ENCODE peak calls at places on chromosomes 11 and 22, in nine cellular contexts. One of them, this sample, is unnamed.

GRCh38 chr11:78022397-78023396 is at the start of gene KCTD14:
- DNase-seq in endodermal cell: peak
- DNase-seq in suprapubic skin: no peak
- DNase-seq in choroid plexus epithelial cell: no peak
- DNase-seq in HS-5: no peak
- DNase-seq in activated T-cell treated with anti-CD3 and anti-CD28 coated beads for 24 hours: no peak
- DNase-seq in GDM1: no peak
- DNase-seq in nephron progenitor cell: peak
- DNase-seq in smooth muscle cell of the brain vasculature: no peak
- DNase-seq in this sample: no peak

GRCh38 chr22:49331223-49331815 is 496.4 kb downstream of the BRD1 start:
- DNase-seq in activated T-cell treated with anti-CD3 and anti-CD28 coated beads for 24 hours: no peak
- DNase-seq in smooth muscle cell of the brain vasculature: no peak
- DNase-seq in endodermal cell: peak
- DNase-seq in HS-5: no peak
- DNase-seq in suprapubic skin: peak
- DNase-seq in choroid plexus epithelial cell: no peak
- DNase-seq in nephron progenitor cell: no peak
- DNase-seq in GDM1: no peak
- DNase-seq in this sample: no peak

GRCh38 chr11:44955019-44955738 is 4.5 kb upstream of the TP53I11 start:
- DNase-seq in HS-5: peak
- DNase-seq in suprapubic skin: no peak
- DNase-seq in activated T-cell treated with anti-CD3 and anti-CD28 coated beads for 24 hours: no peak
- DNase-seq in choroid plexus epithelial cell: peak
- DNase-seq in smooth muscle cell of the brain vasculature: peak
- DNase-seq in GDM1: peak
- DNase-seq in endodermal cell: no peak
- DNase-seq in nephron progenitor cell: no peak
- DNase-seq in this sample: no peak

GRCh38 chr22:22939537-22940368 is 52.1 kb downstream of the IGLL5 start:
- DNase-seq in activated T-cell treated with anti-CD3 and anti-CD28 coated beads for 24 hours: no peak
- DNase-seq in HS-5: no peak
- DNase-seq in GDM1: no peak
- DNase-seq in suprapubic skin: peak
- DNase-seq in nephron progenitor cell: no peak
- DNase-seq in smooth muscle cell of the brain vasculature: no peak
- DNase-seq in endodermal cell: peak
- DNase-seq in choroid plexus epithelial cell: no peak
- DNase-seq in this sample: no peak

GRCh38 chr11:133228406-133229330 is 303.6 kb downstream of the OPCML start:
- DNase-seq in HS-5: no peak
- DNase-seq in smooth muscle cell of the brain vasculature: no peak
- DNase-seq in activated T-cell treated with anti-CD3 and anti-CD28 coated beads for 24 hours: no peak
- DNase-seq in suprapubic skin: no peak
- DNase-seq in choroid plexus epithelial cell: no peak
- DNase-seq in endodermal cell: peak
- DNase-seq in nephron progenitor cell: peak
- DNase-seq in GDM1: no peak
- DNase-seq in this sample: no peak

GRCh38 chr11:96524475-96524874 is 134.7 kb downstream of the JRKL start:
- DNase-seq in endodermal cell: no peak
- DNase-seq in HS-5: no peak
- DNase-seq in suprapubic skin: no peak
- DNase-seq in smooth muscle cell of the brain vasculature: no peak
- DNase-seq in activated T-cell treated with anti-CD3 and anti-CD28 coated beads for 24 hours: no peak
- DNase-seq in nephron progenitor cell: no peak
- DNase-seq in choroid plexus epithelial cell: peak
- DNase-seq in GDM1: no peak
- DNase-seq in this sample: no peak

GRCh38 chr22:23263651-23264555 is 83.6 kb downstream of the BCR start:
- DNase-seq in activated T-cell treated with anti-CD3 and anti-CD28 coated beads for 24 hours: peak
- DNase-seq in smooth muscle cell of the brain vasculature: no peak
- DNase-seq in suprapubic skin: no peak
- DNase-seq in choroid plexus epithelial cell: no peak
- DNase-seq in HS-5: no peak
- DNase-seq in nephron progenitor cell: no peak
- DNase-seq in endodermal cell: no peak
- DNase-seq in GDM1: no peak
- DNase-seq in this sample: no peak

GRCh38 chr11:62574363-62575057 is 819 bp upstream of the EEF1G start:
- DNase-seq in GDM1: no peak
- DNase-seq in activated T-cell treated with anti-CD3 and anti-CD28 coated beads for 24 hours: no peak
- DNase-seq in choroid plexus epithelial cell: no peak
- DNase-seq in suprapubic skin: no peak
- DNase-seq in smooth muscle cell of the brain vasculature: no peak
- DNase-seq in endodermal cell: peak
- DNase-seq in HS-5: no peak
- DNase-seq in nephron progenitor cell: peak
- DNase-seq in this sample: no peak

GRCh38 chr11:67262731-67263675 is 3.3 kb upstream of the GRK2 start:
- DNase-seq in suprapubic skin: no peak
- DNase-seq in choroid plexus epithelial cell: peak
- DNase-seq in activated T-cell treated with anti-CD3 and anti-CD28 coated beads for 24 hours: no peak
- DNase-seq in nephron progenitor cell: peak
- DNase-seq in GDM1: peak
- DNase-seq in smooth muscle cell of the brain vasculature: no peak
- DNase-seq in HS-5: peak
- DNase-seq in endodermal cell: peak
- DNase-seq in this sample: peak

GRCh38 chr22:26213826-26214225 is 44.6 kb downstream of the SEZ6L start:
- DNase-seq in activated T-cell treated with anti-CD3 and anti-CD28 coated beads for 24 hours: no peak
- DNase-seq in smooth muscle cell of the brain vasculature: no peak
- DNase-seq in choroid plexus epithelial cell: no peak
- DNase-seq in HS-5: no peak
- DNase-seq in endodermal cell: no peak
- DNase-seq in suprapubic skin: peak
- DNase-seq in nephron progenitor cell: no peak
- DNase-seq in GDM1: no peak
- DNase-seq in this sample: no peak